ENCODE peak calls at places on chromosomes 16 and 17, in nine cellular contexts. One of them, this sample, is unnamed. For H3K4me1, the result is how much of the 10 kb centered on the place peaks cover.

GRCh38 chr16:68480084-68480995 is 32.0 kb upstream of the SMPD3 start:
- DNase-seq in CD8-positive, alpha-beta memory T cell: no peak
- DNase-seq in fibroblast of lung: no peak
- DNase-seq in OCI-LY7: no peak
- DNase-seq in NT2/D1: no peak
- DNase-seq in cardiac muscle cell: no peak
- DNase-seq in right cardiac atrium: no peak
- DNase-seq in MM.1S: no peak
- DNase-seq in adrenal gland: no peak
- DNase-seq in this sample: no peak

GRCh38 chr17:6641374-6641818 is 536 bp downstream of the TXNDC17 start:
- DNase-seq in CD8-positive, alpha-beta memory T cell: no peak
- DNase-seq in fibroblast of lung: no peak
- DNase-seq in OCI-LY7: peak
- DNase-seq in NT2/D1: peak
- DNase-seq in cardiac muscle cell: peak
- DNase-seq in right cardiac atrium: no peak
- DNase-seq in MM.1S: peak
- DNase-seq in adrenal gland: no peak
- DNase-seq in this sample: no peak

GRCh38 chr16:49866533-49867155 is 10.7 kb upstream of the ZNF423 start:
- DNase-seq in CD8-positive, alpha-beta memory T cell: no peak
- DNase-seq in fibroblast of lung: no peak
- DNase-seq in OCI-LY7: no peak
- DNase-seq in NT2/D1: no peak
- DNase-seq in cardiac muscle cell: no peak
- DNase-seq in right cardiac atrium: no peak
- DNase-seq in MM.1S: no peak
- DNase-seq in adrenal gland: no peak
- DNase-seq in this sample: no peak

GRCh38 chr16:23282508-23282907 is 19.6 kb upstream of the SCNN1B start:
- DNase-seq in CD8-positive, alpha-beta memory T cell: no peak
- DNase-seq in fibroblast of lung: no peak
- DNase-seq in OCI-LY7: no peak
- DNase-seq in NT2/D1: peak
- DNase-seq in cardiac muscle cell: no peak
- DNase-seq in right cardiac atrium: no peak
- DNase-seq in MM.1S: no peak
- DNase-seq in adrenal gland: no peak
- DNase-seq in this sample: no peak

GRCh38 chr17:57874434-57875108 is 24.7 kb upstream of the MRPS23 start:
- DNase-seq in CD8-positive, alpha-beta memory T cell: no peak
- DNase-seq in fibroblast of lung: peak
- DNase-seq in OCI-LY7: no peak
- DNase-seq in NT2/D1: peak
- DNase-seq in cardiac muscle cell: peak
- DNase-seq in right cardiac atrium: peak
- DNase-seq in MM.1S: no peak
- DNase-seq in adrenal gland: peak
- DNase-seq in this sample: no peak

GRCh38 chr17:79017546-79017945 is 6.4 kb upstream of the C1QTNF1 start:
- DNase-seq in CD8-positive, alpha-beta memory T cell: no peak
- DNase-seq in fibroblast of lung: no peak
- DNase-seq in OCI-LY7: no peak
- DNase-seq in NT2/D1: no peak
- DNase-seq in cardiac muscle cell: no peak
- DNase-seq in right cardiac atrium: no peak
- DNase-seq in MM.1S: no peak
- DNase-seq in adrenal gland: no peak
- DNase-seq in this sample: no peak

GRCh38 chr17:47694818-47695663 is 1.1 kb downstream of the TBKBP1 start:
- DNase-seq in CD8-positive, alpha-beta memory T cell: peak
- DNase-seq in fibroblast of lung: peak
- DNase-seq in OCI-LY7: peak
- DNase-seq in NT2/D1: no peak
- DNase-seq in cardiac muscle cell: peak
- DNase-seq in right cardiac atrium: peak
- DNase-seq in MM.1S: no peak
- DNase-seq in adrenal gland: peak
- DNase-seq in this sample: no peak

GRCh38 chr17:45935197-45935709 is 40.9 kb downstream of the MAPT start:
- DNase-seq in CD8-positive, alpha-beta memory T cell: no peak
- DNase-seq in fibroblast of lung: no peak
- DNase-seq in OCI-LY7: no peak
- DNase-seq in NT2/D1: no peak
- DNase-seq in cardiac muscle cell: no peak
- DNase-seq in right cardiac atrium: no peak
- DNase-seq in MM.1S: no peak
- DNase-seq in adrenal gland: no peak
- DNase-seq in this sample: no peak

GRCh38 chr17:47305302-47305923 is 18.3 kb upstream of the EFCAB13 start:
- DNase-seq in CD8-positive, alpha-beta memory T cell: no peak
- DNase-seq in fibroblast of lung: peak
- DNase-seq in OCI-LY7: no peak
- DNase-seq in NT2/D1: no peak
- DNase-seq in cardiac muscle cell: peak
- DNase-seq in right cardiac atrium: no peak
- DNase-seq in MM.1S: no peak
- DNase-seq in adrenal gland: no peak
- DNase-seq in this sample: no peak

GRCh38 chr16:58654456-58655214 is 25.0 kb upstream of the CNOT1 start:
- DNase-seq in CD8-positive, alpha-beta memory T cell: no peak
- DNase-seq in fibroblast of lung: no peak
- DNase-seq in OCI-LY7: no peak
- DNase-seq in NT2/D1: no peak
- DNase-seq in cardiac muscle cell: no peak
- DNase-seq in right cardiac atrium: no peak
- DNase-seq in MM.1S: no peak
- DNase-seq in adrenal gland: no peak
- DNase-seq in this sample: no peak

GRCh38 chr17:73953206-73954033 is 250.1 kb upstream of the RPL38 start:
- DNase-seq in CD8-positive, alpha-beta memory T cell: no peak
- DNase-seq in fibroblast of lung: no peak
- DNase-seq in OCI-LY7: no peak
- DNase-seq in NT2/D1: no peak
- DNase-seq in cardiac muscle cell: no peak
- DNase-seq in right cardiac atrium: no peak
- DNase-seq in MM.1S: no peak
- DNase-seq in adrenal gland: no peak
- DNase-seq in this sample: no peak

GRCh38 chr16:49632798-49633189 is 223.1 kb downstream of the ZNF423 start:
- DNase-seq in CD8-positive, alpha-beta memory T cell: no peak
- DNase-seq in fibroblast of lung: no peak
- DNase-seq in OCI-LY7: no peak
- DNase-seq in NT2/D1: no peak
- DNase-seq in cardiac muscle cell: no peak
- DNase-seq in right cardiac atrium: peak
- DNase-seq in MM.1S: no peak
- DNase-seq in adrenal gland: no peak
- DNase-seq in this sample: no peak

GRCh38 chr17:17900615-17901520 is 64.1 kb upstream of the SREBF1 start:
- DNase-seq in CD8-positive, alpha-beta memory T cell: no peak
- DNase-seq in fibroblast of lung: peak
- DNase-seq in OCI-LY7: no peak
- DNase-seq in NT2/D1: no peak
- DNase-seq in cardiac muscle cell: peak
- DNase-seq in right cardiac atrium: peak
- DNase-seq in MM.1S: no peak
- DNase-seq in adrenal gland: peak
- DNase-seq in this sample: no peak
- H3K4me1 ChIP-seq in CD8-positive, alpha-beta memory T cell: under half
- H3K4me1 ChIP-seq in fibroblast of lung: under half
- H3K4me1 ChIP-seq in OCI-LY7: under half
- H3K4me1 ChIP-seq in NT2/D1: under half
- H3K4me1 ChIP-seq in cardiac muscle cell: under half
- H3K4me1 ChIP-seq in right cardiac atrium: under half
- H3K4me1 ChIP-seq in MM.1S: under half
- H3K4me1 ChIP-seq in adrenal gland: under half
- H3K4me1 ChIP-seq in this sample: under half

GRCh38 chr17:36940313-36941264 is 3.3 kb downstream of the LHX1 start:
- DNase-seq in CD8-positive, alpha-beta memory T cell: no peak
- DNase-seq in fibroblast of lung: no peak
- DNase-seq in OCI-LY7: no peak
- DNase-seq in NT2/D1: no peak
- DNase-seq in cardiac muscle cell: no peak
- DNase-seq in right cardiac atrium: no peak
- DNase-seq in MM.1S: no peak
- DNase-seq in adrenal gland: no peak
- DNase-seq in this sample: no peak

GRCh38 chr17:36938566-36939058 is 1.3 kb downstream of the LHX1 start:
- DNase-seq in CD8-positive, alpha-beta memory T cell: no peak
- DNase-seq in fibroblast of lung: no peak
- DNase-seq in OCI-LY7: no peak
- DNase-seq in NT2/D1: no peak
- DNase-seq in cardiac muscle cell: no peak
- DNase-seq in right cardiac atrium: no peak
- DNase-seq in MM.1S: no peak
- DNase-seq in adrenal gland: no peak
- DNase-seq in this sample: no peak

GRCh38 chr17:36937961-36938565 is 788 bp downstream of the LHX1 start:
- DNase-seq in CD8-positive, alpha-beta memory T cell: no peak
- DNase-seq in fibroblast of lung: peak
- DNase-seq in OCI-LY7: no peak
- DNase-seq in NT2/D1: no peak
- DNase-seq in cardiac muscle cell: peak
- DNase-seq in right cardiac atrium: peak
- DNase-seq in MM.1S: no peak
- DNase-seq in adrenal gland: no peak
- DNase-seq in this sample: no peak

GRCh38 chr17:36939944-36940312 is 2.7 kb downstream of the LHX1 start:
- DNase-seq in CD8-positive, alpha-beta memory T cell: no peak
- DNase-seq in fibroblast of lung: no peak
- DNase-seq in OCI-LY7: no peak
- DNase-seq in NT2/D1: no peak
- DNase-seq in cardiac muscle cell: no peak
- DNase-seq in right cardiac atrium: no peak
- DNase-seq in MM.1S: no peak
- DNase-seq in adrenal gland: no peak
- DNase-seq in this sample: no peak

DNA sequence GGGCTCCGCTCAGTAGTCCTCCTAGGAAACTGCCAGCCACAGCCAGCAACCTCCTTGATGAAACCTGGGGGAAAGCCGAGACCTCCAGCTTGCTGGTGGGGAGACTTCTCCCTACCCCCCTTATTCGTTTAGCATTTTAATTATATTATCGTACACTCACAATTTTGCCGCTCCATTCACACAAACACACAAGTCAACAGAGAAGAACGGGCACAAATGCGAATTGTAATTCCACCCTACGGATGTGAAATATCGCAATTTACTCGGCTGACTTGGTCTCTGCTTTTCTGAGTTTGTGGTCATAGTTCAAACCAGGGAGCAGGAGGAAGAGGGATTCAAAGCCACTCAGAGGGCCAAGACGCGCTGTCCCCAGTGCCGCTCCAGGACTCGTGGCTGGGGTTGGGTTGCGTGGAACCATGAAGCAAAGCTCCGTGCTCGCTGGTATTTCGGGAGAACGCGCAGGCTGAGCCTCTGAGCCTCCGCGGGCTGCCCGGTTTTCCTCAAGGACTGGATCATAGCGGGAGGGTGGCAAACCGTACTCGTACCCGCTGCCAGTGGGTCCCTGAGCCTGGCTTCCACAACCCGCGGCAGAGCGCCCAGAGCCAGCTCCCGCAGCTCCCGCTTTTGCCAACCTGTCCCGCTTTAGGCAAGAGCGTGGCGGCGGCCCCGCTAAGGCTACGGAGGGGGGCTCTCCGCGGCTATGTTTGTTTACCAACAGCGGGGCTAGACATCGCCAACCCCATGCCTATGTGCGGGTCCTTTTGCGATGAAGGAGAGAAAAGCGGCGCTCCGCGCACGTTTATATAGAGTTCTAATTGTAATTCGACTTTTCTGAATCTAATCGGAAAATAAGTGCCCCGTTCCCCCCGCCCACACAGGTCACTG is 2.0 kb downstream of the LHX1 start:
- DNase-seq in CD8-positive, alpha-beta memory T cell: no peak
- DNase-seq in fibroblast of lung: no peak
- DNase-seq in OCI-LY7: no peak
- DNase-seq in NT2/D1: no peak
- DNase-seq in cardiac muscle cell: no peak
- DNase-seq in right cardiac atrium: no peak
- DNase-seq in MM.1S: no peak
- DNase-seq in adrenal gland: no peak
- DNase-seq in this sample: no peak
- H3K4me1 ChIP-seq in CD8-positive, alpha-beta memory T cell: half or more
- H3K4me1 ChIP-seq in fibroblast of lung: under half
- H3K4me1 ChIP-seq in OCI-LY7: under half
- H3K4me1 ChIP-seq in NT2/D1: under half
- H3K4me1 ChIP-seq in cardiac muscle cell: under half
- H3K4me1 ChIP-seq in right cardiac atrium: under half
- H3K4me1 ChIP-seq in MM.1S: under half
- H3K4me1 ChIP-seq in adrenal gland: under half
- H3K4me1 ChIP-seq in this sample: under half

GRCh38 chr16:21608647-21609328 is 9.4 kb downstream of the METTL9 start:
- DNase-seq in CD8-positive, alpha-beta memory T cell: no peak
- DNase-seq in fibroblast of lung: no peak
- DNase-seq in OCI-LY7: no peak
- DNase-seq in NT2/D1: no peak
- DNase-seq in cardiac muscle cell: peak
- DNase-seq in right cardiac atrium: no peak
- DNase-seq in MM.1S: no peak
- DNase-seq in adrenal gland: no peak
- DNase-seq in this sample: no peak
- H3K4me1 ChIP-seq in CD8-positive, alpha-beta memory T cell: half or more
- H3K4me1 ChIP-seq in fibroblast of lung: under half
- H3K4me1 ChIP-seq in OCI-LY7: half or more
- H3K4me1 ChIP-seq in NT2/D1: under half
- H3K4me1 ChIP-seq in cardiac muscle cell: under half
- H3K4me1 ChIP-seq in right cardiac atrium: under half
- H3K4me1 ChIP-seq in MM.1S: under half
- H3K4me1 ChIP-seq in adrenal gland: half or more
- H3K4me1 ChIP-seq in this sample: under half

GRCh38 chr17:39677581-39678339 is 9.5 kb downstream of the PNMT start:
- DNase-seq in CD8-positive, alpha-beta memory T cell: no peak
- DNase-seq in fibroblast of lung: no peak
- DNase-seq in OCI-LY7: no peak
- DNase-seq in NT2/D1: no peak
- DNase-seq in cardiac muscle cell: no peak
- DNase-seq in right cardiac atrium: peak
- DNase-seq in MM.1S: no peak
- DNase-seq in adrenal gland: no peak
- DNase-seq in this sample: no peak
- H3K4me1 ChIP-seq in CD8-positive, alpha-beta memory T cell: half or more
- H3K4me1 ChIP-seq in fibroblast of lung: under half
- H3K4me1 ChIP-seq in OCI-LY7: under half
- H3K4me1 ChIP-seq in NT2/D1: under half
- H3K4me1 ChIP-seq in cardiac muscle cell: half or more
- H3K4me1 ChIP-seq in right cardiac atrium: under half
- H3K4me1 ChIP-seq in MM.1S: under half
- H3K4me1 ChIP-seq in adrenal gland: under half
- H3K4me1 ChIP-seq in this sample: under half

GRCh38 chr16:57544129-57544653 is 1.7 kb downstream of the ADGRG5 start:
- DNase-seq in CD8-positive, alpha-beta memory T cell: no peak
- DNase-seq in fibroblast of lung: no peak
- DNase-seq in OCI-LY7: peak
- DNase-seq in NT2/D1: no peak
- DNase-seq in cardiac muscle cell: peak
- DNase-seq in right cardiac atrium: peak
- DNase-seq in MM.1S: peak
- DNase-seq in adrenal gland: no peak
- DNase-seq in this sample: no peak
- H3K4me1 ChIP-seq in CD8-positive, alpha-beta memory T cell: half or more
- H3K4me1 ChIP-seq in fibroblast of lung: under half
- H3K4me1 ChIP-seq in OCI-LY7: half or more
- H3K4me1 ChIP-seq in NT2/D1: under half
- H3K4me1 ChIP-seq in cardiac muscle cell: under half
- H3K4me1 ChIP-seq in right cardiac atrium: under half
- H3K4me1 ChIP-seq in MM.1S: half or more
- H3K4me1 ChIP-seq in adrenal gland: under half
- H3K4me1 ChIP-seq in this sample: under half

GRCh38 chr16:52727878-52728277 is 180.9 kb upstream of the TOX3 start:
- DNase-seq in CD8-positive, alpha-beta memory T cell: no peak
- DNase-seq in fibroblast of lung: no peak
- DNase-seq in OCI-LY7: no peak
- DNase-seq in NT2/D1: no peak
- DNase-seq in cardiac muscle cell: no peak
- DNase-seq in right cardiac atrium: no peak
- DNase-seq in MM.1S: no peak
- DNase-seq in adrenal gland: no peak
- DNase-seq in this sample: no peak
- H3K4me1 ChIP-seq in CD8-positive, alpha-beta memory T cell: under half
- H3K4me1 ChIP-seq in fibroblast of lung: under half
- H3K4me1 ChIP-seq in OCI-LY7: under half
- H3K4me1 ChIP-seq in NT2/D1: under half
- H3K4me1 ChIP-seq in cardiac muscle cell: under half
- H3K4me1 ChIP-seq in right cardiac atrium: under half
- H3K4me1 ChIP-seq in MM.1S: under half
- H3K4me1 ChIP-seq in adrenal gland: under half
- H3K4me1 ChIP-seq in this sample: under half